ENCODE peak calls at places on chromosomes 3 and 15, in ten cellular contexts. One of them, this sample, is unnamed.
A peak's percentile ranks its signal among the peaks of the same experiment; 100 is the strongest.

GRCh38 chr3:78857494-78858111 is 910.2 kb downstream of the ROBO1 start:
- DNase-seq in NCI-H510A treated with DMSO at 0.1 percent for 48 hours: no peak
- DNase-seq in HT-29: no peak
- DNase-seq in astrocyte of the spinal cord: no peak
- DNase-seq in activated naive CD4-positive, alpha-beta T cell treated with anti-CD3 and anti-CD28 coated beads, Interleukin-2, amount 10 ng/mL, durations not matched to agents 7 days and 5 days: no peak
- DNase-seq in activated CD8-positive, alpha-beta T cell treated with anti-CD3 and anti-CD28 coated beads for 36 hours: no peak
- DNase-seq in sciatic nerve: no peak
- DNase-seq in fibroblast of pulmonary artery: peak; percentile 42
- DNase-seq in Caki2: no peak
- DNase-seq in heart left ventricle: no peak
- DNase-seq in this sample: peak; percentile 42

GRCh38 chr15:64883097-64883581 is 28.6 kb upstream of the ANKDD1A start:
- DNase-seq in fibroblast of pulmonary artery: peak; percentile 55
- DNase-seq in activated naive CD4-positive, alpha-beta T cell treated with anti-CD3 and anti-CD28 coated beads, Interleukin-2, amount 10 ng/mL, durations not matched to agents 7 days and 5 days: no peak
- DNase-seq in heart left ventricle: no peak
- DNase-seq in activated CD8-positive, alpha-beta T cell treated with anti-CD3 and anti-CD28 coated beads for 36 hours: peak; percentile 49
- DNase-seq in HT-29: no peak
- DNase-seq in NCI-H510A treated with DMSO at 0.1 percent for 48 hours: no peak
- DNase-seq in sciatic nerve: no peak
- DNase-seq in Caki2: no peak
- DNase-seq in astrocyte of the spinal cord: no peak
- DNase-seq in this sample: no peak

GRCh38 chr3:169901453-169901852 is 9.9 kb upstream of the SAMD7 start:
- DNase-seq in astrocyte of the spinal cord: no peak
- DNase-seq in fibroblast of pulmonary artery: no peak
- DNase-seq in activated CD8-positive, alpha-beta T cell treated with anti-CD3 and anti-CD28 coated beads for 36 hours: no peak
- DNase-seq in HT-29: no peak
- DNase-seq in sciatic nerve: no peak
- DNase-seq in NCI-H510A treated with DMSO at 0.1 percent for 48 hours: no peak
- DNase-seq in heart left ventricle: no peak
- DNase-seq in activated naive CD4-positive, alpha-beta T cell treated with anti-CD3 and anti-CD28 coated beads, Interleukin-2, amount 10 ng/mL, durations not matched to agents 7 days and 5 days: no peak
- DNase-seq in Caki2: no peak
- DNase-seq in this sample: no peak

GRCh38 chr15:71379893-71380292 is 264.6 kb downstream of the THSD4 start:
- DNase-seq in fibroblast of pulmonary artery: no peak
- DNase-seq in activated CD8-positive, alpha-beta T cell treated with anti-CD3 and anti-CD28 coated beads for 36 hours: no peak
- DNase-seq in NCI-H510A treated with DMSO at 0.1 percent for 48 hours: no peak
- DNase-seq in heart left ventricle: no peak
- DNase-seq in astrocyte of the spinal cord: no peak
- DNase-seq in activated naive CD4-positive, alpha-beta T cell treated with anti-CD3 and anti-CD28 coated beads, Interleukin-2, amount 10 ng/mL, durations not matched to agents 7 days and 5 days: no peak
- DNase-seq in Caki2: no peak
- DNase-seq in HT-29: no peak
- DNase-seq in sciatic nerve: no peak
- DNase-seq in this sample: no peak

GRCh38 chr3:119555309-119555735 is 4.1 kb downstream of the CD80 start:
- DNase-seq in Caki2: no peak
- DNase-seq in activated naive CD4-positive, alpha-beta T cell treated with anti-CD3 and anti-CD28 coated beads, Interleukin-2, amount 10 ng/mL, durations not matched to agents 7 days and 5 days: no peak
- DNase-seq in HT-29: no peak
- DNase-seq in heart left ventricle: peak; percentile 24
- DNase-seq in NCI-H510A treated with DMSO at 0.1 percent for 48 hours: no peak
- DNase-seq in sciatic nerve: no peak
- DNase-seq in astrocyte of the spinal cord: no peak
- DNase-seq in fibroblast of pulmonary artery: no peak
- DNase-seq in activated CD8-positive, alpha-beta T cell treated with anti-CD3 and anti-CD28 coated beads for 36 hours: no peak
- DNase-seq in this sample: no peak

GRCh38 chr3:114406286-114406685 is 112.5 kb downstream of the TIGIT start:
- DNase-seq in HT-29: no peak
- DNase-seq in activated naive CD4-positive, alpha-beta T cell treated with anti-CD3 and anti-CD28 coated beads, Interleukin-2, amount 10 ng/mL, durations not matched to agents 7 days and 5 days: no peak
- DNase-seq in heart left ventricle: no peak
- DNase-seq in Caki2: no peak
- DNase-seq in astrocyte of the spinal cord: peak; percentile 36
- DNase-seq in fibroblast of pulmonary artery: peak; percentile 34
- DNase-seq in activated CD8-positive, alpha-beta T cell treated with anti-CD3 and anti-CD28 coated beads for 36 hours: no peak
- DNase-seq in NCI-H510A treated with DMSO at 0.1 percent for 48 hours: no peak
- DNase-seq in sciatic nerve: no peak
- DNase-seq in this sample: no peak

GRCh38 chr3:81602781-81603180 is 158.7 kb downstream of the GBE1 start:
- DNase-seq in NCI-H510A treated with DMSO at 0.1 percent for 48 hours: no peak
- DNase-seq in activated CD8-positive, alpha-beta T cell treated with anti-CD3 and anti-CD28 coated beads for 36 hours: no peak
- DNase-seq in activated naive CD4-positive, alpha-beta T cell treated with anti-CD3 and anti-CD28 coated beads, Interleukin-2, amount 10 ng/mL, durations not matched to agents 7 days and 5 days: no peak
- DNase-seq in astrocyte of the spinal cord: no peak
- DNase-seq in fibroblast of pulmonary artery: peak; percentile 34
- DNase-seq in heart left ventricle: no peak
- DNase-seq in HT-29: no peak
- DNase-seq in sciatic nerve: no peak
- DNase-seq in Caki2: no peak
- DNase-seq in this sample: no peak

GRCh38 chr3:46146548-46146947 is 61.6 kb downstream of the CCR1 start:
- DNase-seq in Caki2: no peak
- DNase-seq in astrocyte of the spinal cord: no peak
- DNase-seq in HT-29: no peak
- DNase-seq in NCI-H510A treated with DMSO at 0.1 percent for 48 hours: no peak
- DNase-seq in sciatic nerve: no peak
- DNase-seq in activated naive CD4-positive, alpha-beta T cell treated with anti-CD3 and anti-CD28 coated beads, Interleukin-2, amount 10 ng/mL, durations not matched to agents 7 days and 5 days: no peak
- DNase-seq in activated CD8-positive, alpha-beta T cell treated with anti-CD3 and anti-CD28 coated beads for 36 hours: no peak
- DNase-seq in heart left ventricle: no peak
- DNase-seq in fibroblast of pulmonary artery: no peak
- DNase-seq in this sample: no peak

GRCh38 chr15:91228391-91228790 is 128.3 kb downstream of the SV2B start:
- DNase-seq in activated CD8-positive, alpha-beta T cell treated with anti-CD3 and anti-CD28 coated beads for 36 hours: no peak
- DNase-seq in fibroblast of pulmonary artery: no peak
- DNase-seq in astrocyte of the spinal cord: no peak
- DNase-seq in sciatic nerve: no peak
- DNase-seq in HT-29: no peak
- DNase-seq in NCI-H510A treated with DMSO at 0.1 percent for 48 hours: no peak
- DNase-seq in Caki2: no peak
- DNase-seq in heart left ventricle: no peak
- DNase-seq in activated naive CD4-positive, alpha-beta T cell treated with anti-CD3 and anti-CD28 coated beads, Interleukin-2, amount 10 ng/mL, durations not matched to agents 7 days and 5 days: no peak
- DNase-seq in this sample: no peak

GRCh38 chr15:50049871-50050270 is 69.2 kb downstream of the ATP8B4 start:
- DNase-seq in HT-29: no peak
- DNase-seq in astrocyte of the spinal cord: peak; percentile 25
- DNase-seq in activated naive CD4-positive, alpha-beta T cell treated with anti-CD3 and anti-CD28 coated beads, Interleukin-2, amount 10 ng/mL, durations not matched to agents 7 days and 5 days: no peak
- DNase-seq in heart left ventricle: no peak
- DNase-seq in activated CD8-positive, alpha-beta T cell treated with anti-CD3 and anti-CD28 coated beads for 36 hours: no peak
- DNase-seq in sciatic nerve: no peak
- DNase-seq in fibroblast of pulmonary artery: peak; percentile 30
- DNase-seq in Caki2: no peak
- DNase-seq in NCI-H510A treated with DMSO at 0.1 percent for 48 hours: no peak
- DNase-seq in this sample: no peak

GRCh38 chr15:78055923-78056713 is 21.4 kb downstream of the TBC1D2B start:
- DNase-seq in HT-29: peak; percentile 45
- DNase-seq in astrocyte of the spinal cord: no peak
- DNase-seq in Caki2: peak; percentile 12
- DNase-seq in fibroblast of pulmonary artery: peak; percentile 36
- DNase-seq in heart left ventricle: peak; percentile 35
- DNase-seq in activated naive CD4-positive, alpha-beta T cell treated with anti-CD3 and anti-CD28 coated beads, Interleukin-2, amount 10 ng/mL, durations not matched to agents 7 days and 5 days: no peak
- DNase-seq in sciatic nerve: no peak
- DNase-seq in NCI-H510A treated with DMSO at 0.1 percent for 48 hours: no peak
- DNase-seq in activated CD8-positive, alpha-beta T cell treated with anti-CD3 and anti-CD28 coated beads for 36 hours: no peak
- DNase-seq in this sample: no peak

GRCh38 chr15:92579486-92579885 is 76.1 kb downstream of the FAM174B start:
- DNase-seq in activated naive CD4-positive, alpha-beta T cell treated with anti-CD3 and anti-CD28 coated beads, Interleukin-2, amount 10 ng/mL, durations not matched to agents 7 days and 5 days: no peak
- DNase-seq in Caki2: no peak
- DNase-seq in sciatic nerve: no peak
- DNase-seq in activated CD8-positive, alpha-beta T cell treated with anti-CD3 and anti-CD28 coated beads for 36 hours: no peak
- DNase-seq in fibroblast of pulmonary artery: no peak
- DNase-seq in astrocyte of the spinal cord: no peak
- DNase-seq in heart left ventricle: no peak
- DNase-seq in HT-29: no peak
- DNase-seq in NCI-H510A treated with DMSO at 0.1 percent for 48 hours: no peak
- DNase-seq in this sample: no peak

GRCh38 chr3:27971600-27971999 is 249.5 kb upstream of the EOMES start:
- DNase-seq in fibroblast of pulmonary artery: no peak
- DNase-seq in HT-29: no peak
- DNase-seq in NCI-H510A treated with DMSO at 0.1 percent for 48 hours: peak; percentile 1
- DNase-seq in astrocyte of the spinal cord: no peak
- DNase-seq in activated CD8-positive, alpha-beta T cell treated with anti-CD3 and anti-CD28 coated beads for 36 hours: no peak
- DNase-seq in Caki2: no peak
- DNase-seq in sciatic nerve: no peak
- DNase-seq in heart left ventricle: no peak
- DNase-seq in activated naive CD4-positive, alpha-beta T cell treated with anti-CD3 and anti-CD28 coated beads, Interleukin-2, amount 10 ng/mL, durations not matched to agents 7 days and 5 days: no peak
- DNase-seq in this sample: no peak

GRCh38 chr3:18813300-18813699 is 335.0 kb upstream of the KCNH8 start:
- DNase-seq in HT-29: no peak
- DNase-seq in sciatic nerve: no peak
- DNase-seq in NCI-H510A treated with DMSO at 0.1 percent for 48 hours: no peak
- DNase-seq in activated CD8-positive, alpha-beta T cell treated with anti-CD3 and anti-CD28 coated beads for 36 hours: no peak
- DNase-seq in astrocyte of the spinal cord: no peak
- DNase-seq in fibroblast of pulmonary artery: no peak
- DNase-seq in activated naive CD4-positive, alpha-beta T cell treated with anti-CD3 and anti-CD28 coated beads, Interleukin-2, amount 10 ng/mL, durations not matched to agents 7 days and 5 days: no peak
- DNase-seq in heart left ventricle: no peak
- DNase-seq in Caki2: no peak
- DNase-seq in this sample: no peak

GRCh38 chr3:178097576-178097975 is 438.7 kb upstream of the KCNMB2 start:
- DNase-seq in astrocyte of the spinal cord: peak; percentile 47
- DNase-seq in Caki2: no peak
- DNase-seq in heart left ventricle: no peak
- DNase-seq in activated CD8-positive, alpha-beta T cell treated with anti-CD3 and anti-CD28 coated beads for 36 hours: no peak
- DNase-seq in activated naive CD4-positive, alpha-beta T cell treated with anti-CD3 and anti-CD28 coated beads, Interleukin-2, amount 10 ng/mL, durations not matched to agents 7 days and 5 days: no peak
- DNase-seq in HT-29: no peak
- DNase-seq in fibroblast of pulmonary artery: peak; percentile 98
- DNase-seq in sciatic nerve: no peak
- DNase-seq in NCI-H510A treated with DMSO at 0.1 percent for 48 hours: no peak
- DNase-seq in this sample: no peak

GRCh38 chr3:140276698-140277097 is 341.7 kb downstream of the CLSTN2 start:
- DNase-seq in sciatic nerve: no peak
- DNase-seq in NCI-H510A treated with DMSO at 0.1 percent for 48 hours: peak; percentile 3
- DNase-seq in Caki2: peak; percentile 10
- DNase-seq in heart left ventricle: no peak
- DNase-seq in activated naive CD4-positive, alpha-beta T cell treated with anti-CD3 and anti-CD28 coated beads, Interleukin-2, amount 10 ng/mL, durations not matched to agents 7 days and 5 days: no peak
- DNase-seq in astrocyte of the spinal cord: peak; percentile 10
- DNase-seq in activated CD8-positive, alpha-beta T cell treated with anti-CD3 and anti-CD28 coated beads for 36 hours: no peak
- DNase-seq in HT-29: peak; percentile 49
- DNase-seq in fibroblast of pulmonary artery: peak; percentile 23
- DNase-seq in this sample: no peak

GRCh38 chr15:40032125-40032839 is 6.7 kb downstream of the SRP14 start:
- DNase-seq in heart left ventricle: no peak
- DNase-seq in NCI-H510A treated with DMSO at 0.1 percent for 48 hours: no peak
- DNase-seq in activated naive CD4-positive, alpha-beta T cell treated with anti-CD3 and anti-CD28 coated beads, Interleukin-2, amount 10 ng/mL, durations not matched to agents 7 days and 5 days: no peak
- DNase-seq in HT-29: no peak
- DNase-seq in astrocyte of the spinal cord: no peak
- DNase-seq in sciatic nerve: no peak
- DNase-seq in fibroblast of pulmonary artery: no peak
- DNase-seq in activated CD8-positive, alpha-beta T cell treated with anti-CD3 and anti-CD28 coated beads for 36 hours: no peak
- DNase-seq in Caki2: no peak
- DNase-seq in this sample: no peak

GRCh38 chr3:71397046-71397445 is 186.5 kb downstream of the FOXP1 start:
- DNase-seq in HT-29: peak; percentile 52
- DNase-seq in sciatic nerve: no peak
- DNase-seq in fibroblast of pulmonary artery: peak; percentile 54
- DNase-seq in heart left ventricle: peak; percentile 18
- DNase-seq in Caki2: no peak
- DNase-seq in NCI-H510A treated with DMSO at 0.1 percent for 48 hours: peak; percentile 34
- DNase-seq in activated naive CD4-positive, alpha-beta T cell treated with anti-CD3 and anti-CD28 coated beads, Interleukin-2, amount 10 ng/mL, durations not matched to agents 7 days and 5 days: no peak
- DNase-seq in activated CD8-positive, alpha-beta T cell treated with anti-CD3 and anti-CD28 coated beads for 36 hours: peak; percentile 49
- DNase-seq in astrocyte of the spinal cord: peak; percentile 39
- DNase-seq in this sample: peak; percentile 9

GRCh38 chr15:37370938-37371337 is 270.6 kb upstream of the MEIS2 start:
- DNase-seq in astrocyte of the spinal cord: no peak
- DNase-seq in activated CD8-positive, alpha-beta T cell treated with anti-CD3 and anti-CD28 coated beads for 36 hours: no peak
- DNase-seq in activated naive CD4-positive, alpha-beta T cell treated with anti-CD3 and anti-CD28 coated beads, Interleukin-2, amount 10 ng/mL, durations not matched to agents 7 days and 5 days: no peak
- DNase-seq in heart left ventricle: no peak
- DNase-seq in Caki2: no peak
- DNase-seq in sciatic nerve: no peak
- DNase-seq in fibroblast of pulmonary artery: no peak
- DNase-seq in HT-29: no peak
- DNase-seq in NCI-H510A treated with DMSO at 0.1 percent for 48 hours: no peak
- DNase-seq in this sample: no peak

GRCh38 chr3:154122096-154122911 is 1.1 kb downstream of the ARHGEF26 start:
- DNase-seq in astrocyte of the spinal cord: no peak
- DNase-seq in Caki2: no peak
- DNase-seq in activated CD8-positive, alpha-beta T cell treated with anti-CD3 and anti-CD28 coated beads for 36 hours: peak; percentile 3
- DNase-seq in HT-29: no peak
- DNase-seq in NCI-H510A treated with DMSO at 0.1 percent for 48 hours: no peak
- DNase-seq in heart left ventricle: peak; percentile 14
- DNase-seq in fibroblast of pulmonary artery: no peak
- DNase-seq in activated naive CD4-positive, alpha-beta T cell treated with anti-CD3 and anti-CD28 coated beads, Interleukin-2, amount 10 ng/mL, durations not matched to agents 7 days and 5 days: peak; percentile 21
- DNase-seq in sciatic nerve: peak; percentile 62
- DNase-seq in this sample: no peak

This sample was measured in SHP77 treated with DMSO at 0.1 percent for 48 hours.